ENCODE peak calls at places on chromosomes 4 and X, in four cellular contexts. G, X, P and O are unnamed samples.

GRCh38 chrX:77014655-77015377 is 432.4 kb upstream of the FGF16 start:
- DNase-seq in G (peak; percentile 25), X (no peak), P (no peak), O (no peak)

GRCh38 chr4:148315049-148315448 is 127.2 kb downstream of the NR3C2 start:
- DNase-seq in G (no peak), X (no peak), P (no peak), O (no peak)

GRCh38 chr4:78591404-78591803 is 39.8 kb downstream of the ANXA3 start:
- DNase-seq in G (no peak), X (no peak), P (no peak), O (no peak)

GRCh38 chrX:97847885-97848679 is 964.4 kb downstream of the RPA4 start:
- DNase-seq in G (no peak), X (no peak), P (no peak), O (no peak)

GRCh38 chr4:22991576-22991975 is 298.8 kb downstream of the GBA3 start:
- DNase-seq in G (no peak), X (no peak), P (no peak), O (no peak)

GRCh38 chrX:151974336-151975227 is at the start of gene GABRE:
- DNase-seq in G (no peak), X (peak; percentile 87), P (no peak), O (peak; percentile 85)

GRCh38 chr4:185257694-185258093 is 48.3 kb downstream of the SNX25 start:
- DNase-seq in G (no peak), X (no peak), P (no peak), O (no peak)

GRCh38 chrX:137929951-137930350 is 364.0 kb downstream of the ZIC3 start:
- DNase-seq in G (no peak), X (no peak), P (no peak), O (no peak)

GRCh38 chrX:997631-998137 is 214.8 kb downstream of the CRLF2 start:
- DNase-seq in G (no peak), X (no peak), P (no peak), O (peak; percentile 45)

GRCh38 chr4:182297659-182298058 is 54.5 kb downstream of the TENM3 start:
- DNase-seq in G (no peak), X (no peak), P (no peak), O (no peak)

GRCh38 chrX:108000751-108001150 is 18.6 kb upstream of the TEX13B start:
- DNase-seq in G (no peak), X (no peak), P (peak; percentile 35), O (no peak)

GRCh38 chr4:189124149-189124758 is 816.4 kb upstream of the FRG1 start:
- DNase-seq in G (peak; percentile 42), X (no peak), P (no peak), O (no peak)

GRCh38 chr4:86441175-86441960 is 81.5 kb upstream of the MAPK10 start:
- DNase-seq in G (no peak), X (no peak), P (no peak), O (no peak)

GRCh38 chr4:71259911-71260331 is 78.9 kb upstream of the SLC4A4 start:
- DNase-seq in G (peak; percentile 65), X (no peak), P (no peak), O (no peak)

GRCh38 chr4:168993724-168994510 is 16.1 kb downstream of the CBR4 start:
- DNase-seq in G (no peak), X (no peak), P (no peak), O (no peak)

GRCh38 chr4:37715889-37716402 is 29.8 kb upstream of the RELL1 start:
- DNase-seq in G (no peak), X (no peak), P (peak; percentile 83), O (no peak)

GRCh38 chrX:46204721-46205422 is 340.3 kb downstream of the ZNF674 start:
- DNase-seq in G (no peak), X (no peak), P (no peak), O (no peak)

GRCh38 chr4:40838742-40839141 is 89.0 kb downstream of the NSUN7 start:
- DNase-seq in G (no peak), X (no peak), P (no peak), O (no peak)

GRCh38 chrX:20620301-20620700 is 353.6 kb upstream of the RPS6KA3 start:
- DNase-seq in G (no peak), X (no peak), P (no peak), O (no peak)

GRCh38 chr4:56828784-56829535 is 7.5 kb upstream of the SPINK2 start:
- DNase-seq in G (no peak), X (no peak), P (peak; percentile 48), O (no peak)

GRCh38 chr4:41819621-41820020 is 71.1 kb upstream of the PHOX2B start:
- DNase-seq in G (no peak), X (no peak), P (no peak), O (no peak)

GRCh38 chr4:186079698-186080097 is 10.7 kb downstream of the TLR3 start:
- DNase-seq in G (no peak), X (no peak), P (no peak), O (no peak)

GRCh38 chr4:121156822-121157769 is 7.0 kb downstream of the TNIP3 start:
- DNase-seq in G (peak; percentile 62), X (no peak), P (peak; percentile 4), O (no peak)

DNA sequence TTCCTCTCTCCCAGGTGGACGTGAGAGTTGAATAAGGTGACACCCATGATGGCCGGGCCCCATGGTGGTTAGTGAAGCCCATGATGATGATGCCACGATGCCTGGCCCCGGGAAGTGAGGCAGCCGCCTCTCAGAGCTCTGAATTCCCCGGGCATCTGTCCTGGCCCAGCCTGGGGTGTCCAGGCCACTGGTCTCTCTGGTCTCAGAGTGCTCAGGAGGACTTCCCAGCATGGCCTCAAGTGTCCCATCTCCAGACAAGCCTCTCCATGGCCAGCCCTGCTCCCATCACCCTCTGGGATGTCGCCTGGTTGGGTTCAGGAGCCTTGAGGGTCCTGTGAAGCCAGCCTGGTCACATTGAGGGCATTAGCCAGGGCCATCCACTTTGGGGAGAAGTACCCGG is 24.7 kb upstream of the PSAPL1 start:
- DNase-seq in G (no peak), X (no peak), P (no peak), O (no peak)
- H3K4me1 ChIP-seq in G (no peaks in the 10 kb centered on the region), X (no peaks in the 10 kb centered on the region), P (no peaks in the 10 kb centered on the region), O (no peaks in the 10 kb centered on the region)

DNA sequence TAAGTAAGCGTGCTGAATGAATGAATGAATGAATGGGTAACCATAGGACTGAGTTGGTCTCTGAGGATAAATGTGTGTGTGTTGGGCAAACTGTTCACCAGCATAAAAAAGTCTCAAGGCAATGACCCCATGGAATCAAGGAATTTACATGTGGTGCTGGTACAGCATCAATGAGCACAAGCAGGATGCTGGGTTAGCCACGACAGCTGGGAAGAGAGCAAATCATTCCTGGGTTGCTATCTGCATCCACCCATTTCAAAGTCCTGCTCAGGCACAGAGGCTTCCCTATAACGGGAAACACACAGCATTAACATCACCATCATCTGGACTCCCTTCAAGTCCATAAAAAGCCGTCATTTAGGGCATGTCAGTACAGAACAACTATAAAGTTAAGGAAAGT is 41.7 kb downstream of the CCDC149 start:
- DNase-seq in G (no peak), X (no peak), P (no peak), O (no peak)
- H3K27ac ChIP-seq in G (no peak overlapping the region), X (no peak overlapping the region), P (no peak overlapping the region), O (no peak overlapping the region)

GRCh38 chr4:132759199-132759780 is 389.8 kb upstream of the PCDH10 start:
- DNase-seq in G (no peak), X (no peak), P (no peak), O (no peak)

GRCh38 chr4:132767901-132768300 is 381.2 kb upstream of the PCDH10 start:
- DNase-seq in G (no peak), X (no peak), P (no peak), O (no peak)

DNA sequence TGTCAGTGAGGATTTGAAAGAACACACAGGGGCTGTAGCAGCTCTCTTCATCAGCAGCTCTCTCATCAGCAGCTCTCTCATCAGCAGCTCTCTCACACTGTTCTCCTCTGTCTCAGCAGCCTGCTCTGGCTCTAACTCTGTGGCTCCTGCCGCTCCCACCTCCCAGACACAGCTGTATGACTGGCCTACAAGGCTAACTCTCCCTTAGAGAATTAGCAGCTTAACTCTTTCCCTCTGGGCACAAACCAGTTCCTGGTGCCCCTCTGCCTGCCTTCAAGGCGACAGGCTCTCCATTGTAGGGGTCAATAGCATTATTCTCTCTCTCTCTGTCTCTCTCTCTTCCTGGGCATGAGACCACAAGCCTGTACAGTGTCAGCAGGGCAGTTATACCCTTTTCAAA is 385.6 kb upstream of the PCDH10 start:
- DNase-seq in G (no peak), X (no peak), P (no peak), O (no peak)
- TF ChIP-seq CTCF in G (no peak), X (no peak), P (no peak), O (no peak)

DNA sequence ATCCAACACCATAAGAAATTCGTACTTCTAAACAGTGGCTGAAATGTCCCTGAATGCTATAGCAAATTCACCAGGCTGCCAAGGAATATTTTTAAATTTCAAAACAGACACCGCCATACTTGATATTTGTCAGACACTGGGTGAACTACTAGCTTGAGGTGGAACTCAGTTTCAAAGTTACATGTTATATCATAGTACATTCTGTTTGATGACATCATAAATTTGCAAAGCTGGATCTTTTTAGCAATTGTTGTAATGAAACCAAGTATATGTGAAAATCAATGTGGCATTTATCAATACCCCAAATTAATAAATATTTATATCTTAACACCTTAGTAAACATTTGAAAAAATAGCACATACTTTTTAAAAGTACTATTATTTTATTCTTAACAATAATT is 14.2 kb downstream of the ART3 start:
- DNase-seq in G (no peak), X (no peak), P (no peak), O (no peak)
- H3K4me1 ChIP-seq in G (no peaks in the 10 kb centered on the region), X (peaks cover 15% of the 10 kb centered on the region), P (peaks cover 70% of the 10 kb centered on the region), O (no peaks in the 10 kb centered on the region)

GRCh38 chr4:6914448-6914847 is 4.8 kb downstream of the TBC1D14 start:
- DNase-seq in G (no peak), X (no peak), P (no peak), O (no peak)
- H3K27ac ChIP-seq in G (no peak overlapping the region), X (peak overlapping the region; percentile 97), P (no peak overlapping the region), O (no peak overlapping the region)

GRCh38 chr4:126733301-126733700 is 899.5 kb upstream of the INTU start:
- DNase-seq in G (no peak), X (no peak), P (no peak), O (no peak)

GRCh38 chr4:126734465-126734864 is 898.3 kb upstream of the INTU start:
- DNase-seq in G (no peak), X (no peak), P (no peak), O (no peak)

GRCh38 chr4:126736133-126736518 is 896.6 kb upstream of the INTU start:
- DNase-seq in G (no peak), X (no peak), P (no peak), O (no peak)

GRCh38 chr4:126737899-126738526 is 894.7 kb upstream of the INTU start:
- DNase-seq in G (no peak), X (peak; percentile 27), P (no peak), O (no peak)

GRCh38 chr4:126735294-126736132 is 897.2 kb upstream of the INTU start:
- DNase-seq in G (no peak), X (peak; percentile 85), P (no peak), O (no peak)
- TF ChIP-seq CTCF in G (no peak), X (no peak), P (no peak), O (no peak)

GRCh38 chr4:140109626-140110213 is 44.3 kb downstream of the MAML3 start:
- DNase-seq in G (no peak), X (no peak), P (no peak), O (no peak)

GRCh38 chr4:140110542-140110941 is 43.4 kb downstream of the MAML3 start:
- DNase-seq in G (no peak), X (no peak), P (no peak), O (no peak)

GRCh38 chr4:140106277-140106842 is 47.6 kb downstream of the MAML3 start:
- DNase-seq in G (no peak), X (no peak), P (no peak), O (no peak)

GRCh38 chr4:140108713-140109230 is 45.2 kb downstream of the MAML3 start:
- DNase-seq in G (no peak), X (no peak), P (no peak), O (no peak)

GRCh38 chr4:140108243-140108642 is 45.7 kb downstream of the MAML3 start:
- DNase-seq in G (no peak), X (no peak), P (no peak), O (no peak)
- H3K4me1 ChIP-seq in G (peaks cover 6% of the 10 kb centered on the region), X (no peaks in the 10 kb centered on the region), P (no peaks in the 10 kb centered on the region), O (no peaks in the 10 kb centered on the region)